ENCODE peak calls at places on chromosomes 13 and 19, in five cellular contexts. E is hepatocyte, M is T-helper 2 cell, A is NCI-H2227 treated with DMSO at 0.1 percent for 48 hours, U is anterior cingulate cortex. N is an unnamed sample.

GRCh38 chr13:26628706-26629105 is 71.2 kb downstream of the WASF3 start:
- DNase-seq in U (no peak), A (no peak), E (peak), M (no peak), N (no peak)

GRCh38 chr19:53980553-53981407 is 10.7 kb upstream of the CACNG6 start:
- DNase-seq in E (peak), M (no peak), A (peak), U (no peak), N (no peak)

GRCh38 chr13:99766641-99767045 is 204.9 kb downstream of the ZIC5 start:
- DNase-seq in A (no peak), U (no peak), M (no peak), E (no peak), N (no peak)

GRCh38 chr19:39264306-39265290 is 3.6 kb upstream of the IFNL2 start:
- DNase-seq in U (no peak), E (peak), A (no peak), M (no peak), N (no peak)

GRCh38 chr13:31129419-31129818 is 32.3 kb downstream of the HSPH1 start:
- DNase-seq in E (no peak), M (no peak), A (no peak), U (no peak), N (no peak)

GRCh38 chr13:100156786-100157185 is 67.9 kb downstream of the PCCA start:
- DNase-seq in A (no peak), U (no peak), E (no peak), M (no peak), N (no peak)

GRCh38 chr13:28503182-28503980 is 8.5 kb upstream of the FLT1 start:
- DNase-seq in M (no peak), U (no peak), E (no peak), A (no peak), N (no peak)

GRCh38 chr19:29873801-29874575 is 62.2 kb downstream of the CCNE1 start:
- DNase-seq in A (no peak), E (no peak), U (no peak), M (no peak), N (peak)